ENCODE peak calls at places on chromosomes 5 and 9, in ten cellular contexts. X, J, A, B, M, E, R, N, P and Z are unnamed samples.

GRCh38 chr9:97703437-97704326 is 6.5 kb upstream of the XPA start:
- DNase-seq in X (no peak), J (peak; percentile 70), A (no peak), B (no peak), M (peak; percentile 21), E (no peak), R (peak; percentile 71), N (peak; percentile 95), P (no peak), Z (no peak)

GRCh38 chr5:32865475-32865874 is 154.4 kb downstream of the NPR3 start:
- DNase-seq in X (no peak), J (no peak), A (no peak), B (no peak), M (no peak), E (no peak), R (no peak), N (peak; percentile 63), P (no peak), Z (no peak)

GRCh38 chr5:62424763-62425162 is 12.2 kb downstream of the IPO11 start:
- DNase-seq in X (no peak), J (no peak), A (no peak), B (no peak), M (no peak), E (no peak), R (no peak), N (no peak), P (no peak), Z (no peak)

GRCh38 chr5:68562308-68562707 is 346.8 kb downstream of the PIK3R1 start:
- DNase-seq in X (no peak), J (no peak), A (no peak), B (no peak), M (peak; percentile 78), E (no peak), R (no peak), N (no peak), P (peak; percentile 44), Z (no peak)

GRCh38 chr5:1792842-1793266 is 6.8 kb downstream of the MRPL36 start:
- DNase-seq in X (no peak), J (peak; percentile 69), A (no peak), B (no peak), M (no peak), E (no peak), R (no peak), N (peak; percentile 80), P (no peak), Z (peak; percentile 35)

GRCh38 chr5:139817362-139817761 is 21.8 kb downstream of the PSD2 start:
- DNase-seq in X (no peak), J (no peak), A (no peak), B (peak; percentile 2), M (no peak), E (no peak), R (no peak), N (no peak), P (no peak), Z (no peak)

GRCh38 chr9:21252727-21253547 is 13.1 kb upstream of the IFNA14 start:
- DNase-seq in X (no peak), J (peak; percentile 8), A (no peak), B (peak; percentile 21), M (peak; percentile 7), E (peak; percentile 32), R (no peak), N (peak; percentile 64), P (peak; percentile 9), Z (no peak)

GRCh38 chr5:122067330-122067885 is 10.7 kb downstream of the LOX start:
- DNase-seq in X (no peak), J (no peak), A (no peak), B (no peak), M (peak; percentile 66), E (no peak), R (no peak), N (no peak), P (no peak), Z (no peak)

GRCh38 chr5:142529626-142530278 is 156.1 kb downstream of the FGF1 start:
- DNase-seq in X (no peak), J (no peak), A (no peak), B (no peak), M (no peak), E (no peak), R (no peak), N (peak; percentile 93), P (no peak), Z (no peak)

GRCh38 chr9:81861644-81862043 is 66.6 kb upstream of the SPATA31D4 start:
- DNase-seq in X (no peak), J (peak; percentile 64), A (no peak), B (no peak), M (no peak), E (no peak), R (no peak), N (peak; percentile 89), P (no peak), Z (no peak)

GRCh38 chr5:72561407-72561972 is 54.3 kb upstream of the ZNF366 start:
- DNase-seq in X (no peak), J (no peak), A (no peak), B (no peak), M (no peak), E (no peak), R (no peak), N (no peak), P (no peak), Z (no peak)

GRCh38 chr5:150183436-150183835 is 6.4 kb upstream of the SLC6A7 start:
- DNase-seq in X (no peak), J (no peak), A (no peak), B (no peak), M (no peak), E (no peak), R (no peak), N (no peak), P (no peak), Z (no peak)

GRCh38 chr9:21694424-21694823 is 108.0 kb upstream of the MTAP start:
- DNase-seq in X (no peak), J (no peak), A (no peak), B (no peak), M (no peak), E (no peak), R (no peak), N (no peak), P (no peak), Z (no peak)

GRCh38 chr5:33937017-33937699 is 972 bp downstream of the RXFP3 start:
- DNase-seq in X (no peak), J (no peak), A (no peak), B (no peak), M (no peak), E (no peak), R (no peak), N (no peak), P (no peak), Z (no peak)

GRCh38 chr5:36369092-36369737 is 67.5 kb upstream of the RANBP3L start:
- DNase-seq in X (no peak), J (no peak), A (no peak), B (no peak), M (no peak), E (no peak), R (no peak), N (peak; percentile 48), P (no peak), Z (no peak)

GRCh38 chr5:106094836-106095235 is 1575.9 kb downstream of the EFNA5 start:
- DNase-seq in X (no peak), J (no peak), A (no peak), B (no peak), M (no peak), E (no peak), R (no peak), N (no peak), P (no peak), Z (no peak)

GRCh38 chr9:111067472-111067871 is 29.2 kb upstream of the LPAR1 start:
- DNase-seq in X (no peak), J (no peak), A (no peak), B (no peak), M (no peak), E (no peak), R (no peak), N (peak; percentile 52), P (no peak), Z (no peak)

GRCh38 chr5:97077246-97077645 is 65.2 kb downstream of the LIX1 start:
- DNase-seq in X (no peak), J (no peak), A (no peak), B (no peak), M (no peak), E (no peak), R (no peak), N (no peak), P (no peak), Z (no peak)

GRCh38 chr5:139955616-139956283 is 87.3 kb downstream of the NRG2 start:
- DNase-seq in X (peak; percentile 23), J (no peak), A (no peak), B (no peak), M (peak; percentile 68), E (no peak), R (no peak), N (no peak), P (no peak), Z (no peak)

GRCh38 chr9:801399-802071 is 40.0 kb upstream of the DMRT1 start:
- DNase-seq in X (no peak), J (no peak), A (no peak), B (no peak), M (no peak), E (no peak), R (no peak), N (peak; percentile 15), P (no peak), Z (no peak)

GRCh38 chr9:133713211-133713959 is 24.8 kb downstream of the SARDH start:
- DNase-seq in X (peak; percentile 46), J (no peak), A (no peak), B (no peak), M (no peak), E (no peak), R (no peak), N (no peak), P (no peak), Z (no peak)

GRCh38 chr5:67969631-67970030 is 245.9 kb upstream of the PIK3R1 start:
- DNase-seq in X (no peak), J (no peak), A (no peak), B (no peak), M (no peak), E (no peak), R (no peak), N (no peak), P (no peak), Z (no peak)

GRCh38 chr9:8660383-8660782 is 860.8 kb upstream of the DMAC1 start:
- DNase-seq in X (no peak), J (no peak), A (no peak), B (no peak), M (no peak), E (no peak), R (no peak), N (no peak), P (peak; percentile 37), Z (no peak)

GRCh38 chr5:67051164-67051563 is 145.4 kb downstream of the CD180 start:
- DNase-seq in X (no peak), J (no peak), A (no peak), B (no peak), M (no peak), E (no peak), R (no peak), N (no peak), P (no peak), Z (no peak)

GRCh38 chr5:125412051-125412560 is 665.7 kb upstream of the ZNF608 start:
- DNase-seq in X (peak; percentile 84), J (no peak), A (no peak), B (peak; percentile 37), M (peak; percentile 65), E (peak; percentile 82), R (no peak), N (peak; percentile 43), P (peak; percentile 52), Z (no peak)

GRCh38 chr9:36461341-36461740 is 61.3 kb upstream of the RNF38 start:
- DNase-seq in X (no peak), J (peak; percentile 26), A (no peak), B (no peak), M (no peak), E (no peak), R (no peak), N (peak; percentile 30), P (no peak), Z (no peak)

GRCh38 chr5:125660231-125660895 is 762.8 kb upstream of the GRAMD2B start:
- DNase-seq in X (no peak), J (no peak), A (no peak), B (no peak), M (no peak), E (peak; percentile 18), R (no peak), N (no peak), P (no peak), Z (no peak)

GRCh38 chr5:135038829-135039525 is 4.9 kb upstream of the PITX1 start:
- DNase-seq in X (no peak), J (no peak), A (no peak), B (no peak), M (peak; percentile 58), E (no peak), R (no peak), N (peak; percentile 22), P (no peak), Z (no peak)